ENCODE peak calls at places on chromosomes 5 and 9, in four cellular contexts. H is D341Med; X is effector memory CD4-positive, alpha-beta T cell; L is HAP-1. W is an unnamed sample.

GRCh38 chr9:100028201-100028784 is 70.5 kb downstream of the ERP44 start:
- DNase-seq in H (peak; percentile 76), X (peak; percentile 25), L (peak; percentile 82), W (peak; percentile 76)

GRCh38 chr9:129102791-129103594 is 7.6 kb downstream of the CRAT start:
- DNase-seq in H (peak; percentile 78), X (no peak), L (peak; percentile 75), W (peak; percentile 76)

GRCh38 chr5:83025690-83026472 is 51.3 kb downstream of the TMEM167A start:
- DNase-seq in H (no peak), X (no peak), L (no peak), W (no peak)

GRCh38 chr5:103866169-103866568 is 303.6 kb upstream of the NUDT12 start:
- DNase-seq in H (no peak), X (no peak), L (no peak), W (peak; percentile 63)

GRCh38 chr9:34233691-34234090 is 54.8 kb downstream of the UBAP1 start:
- DNase-seq in H (no peak), X (no peak), L (no peak), W (no peak)

GRCh38 chr5:42462089-42462488 is 38.9 kb downstream of the GHR start:
- DNase-seq in H (no peak), X (no peak), L (no peak), W (no peak)

GRCh38 chr5:149412783-149413476 is 33.8 kb upstream of the IL17B start:
- DNase-seq in H (no peak), X (no peak), L (no peak), W (no peak)

GRCh38 chr5:107217721-107218130 is 453.0 kb downstream of the EFNA5 start:
- DNase-seq in H (no peak), X (no peak), L (no peak), W (no peak)

GRCh38 chr5:169300468-169301385 is at the start of gene SLIT3:
- DNase-seq in H (peak; percentile 52), X (no peak), L (peak; percentile 83), W (peak; percentile 79)

GRCh38 chr5:32474201-32474854 is 29.8 kb upstream of the ZFR start:
- DNase-seq in H (no peak), X (no peak), L (no peak), W (no peak)

GRCh38 chr9:97737429-97737828 is 40.3 kb upstream of the XPA start:
- DNase-seq in H (peak; percentile 71), X (no peak), L (peak; percentile 65), W (peak; percentile 27)

GRCh38 chr9:94534901-94535300 is 20.0 kb upstream of the PCAT7 start:
- DNase-seq in H (no peak), X (no peak), L (no peak), W (no peak)

GRCh38 chr9:14433841-14434511 is 120.0 kb upstream of the NFIB start:
- DNase-seq in H (no peak), X (no peak), L (peak; percentile 66), W (peak; percentile 67)

GRCh38 chr5:140855772-140856674 is at the start of gene PCDHA10:
- DNase-seq in H (no peak), X (no peak), L (peak; percentile 34), W (no peak)

W was measured in ELR.